ENCODE peak calls at places on chromosomes 6 and 20, in six cellular contexts. G is psoas muscle, K is ovary, C is cardiac muscle cell, B is mucosa of descending colon, A is heart right ventricle. R is an unnamed sample.

GRCh38 chr6:15961630-15962448 is 167.0 kb upstream of the MYLIP start:
- DNase-seq in G (no peak), K (no peak), C (no peak), B (no peak), A (no peak), R (no peak)

GRCh38 chr6:5996701-5997419 is 9.9 kb downstream of the NRN1 start:
- DNase-seq in G (no peak), K (no peak), C (peak; percentile 43), B (no peak), A (peak; percentile 8), R (no peak)

GRCh38 chr6:165849539-165850430 is 186.7 kb upstream of the PDE10A start:
- DNase-seq in G (no peak), K (peak; percentile 54), C (no peak), B (no peak), A (no peak), R (no peak)

GRCh38 chr6:96742702-96743101 is 94.6 kb downstream of the GPR63 start:
- DNase-seq in G (no peak), K (no peak), C (no peak), B (no peak), A (no peak), R (no peak)

GRCh38 chr6:161109366-161109765 is 117.8 kb downstream of the MAP3K4 start:
- DNase-seq in G (no peak), K (no peak), C (no peak), B (no peak), A (no peak), R (no peak)

GRCh38 chr6:91879346-91879995 is 1292.6 kb upstream of the MAP3K7 start:
- DNase-seq in G (no peak), K (no peak), C (no peak), B (no peak), A (no peak), R (no peak)

GRCh38 chr6:77650098-77650663 is 2.7 kb upstream of the MEI4 start:
- DNase-seq in G (peak; percentile 56), K (no peak), C (peak; percentile 73), B (peak; percentile 9), A (peak; percentile 16), R (peak; percentile 66)

GRCh38 chr20:44405246-44405645 is 49.7 kb downstream of the HNF4A start:
- DNase-seq in G (no peak), K (no peak), C (no peak), B (peak; percentile 59), A (no peak), R (no peak)

GRCh38 chr6:123503619-123504018 is 133.1 kb downstream of the TRDN start:
- DNase-seq in G (no peak), K (no peak), C (no peak), B (no peak), A (no peak), R (no peak)

GRCh38 chr6:89928604-89929003 is 34.3 kb downstream of the GJA10 start:
- DNase-seq in G (no peak), K (no peak), C (no peak), B (no peak), A (no peak), R (no peak)

GRCh38 chr6:113829702-113830058 is 27.5 kb upstream of the MARCKS start:
- DNase-seq in G (no peak), K (no peak), C (no peak), B (peak; percentile 65), A (no peak), R (no peak)

GRCh38 chr20:43095034-43095433 is 94.7 kb downstream of the PTPRT start:
- DNase-seq in G (no peak), K (no peak), C (no peak), B (no peak), A (no peak), R (no peak)

GRCh38 chr6:40359808-40360207 is 227.4 kb downstream of the LRFN2 start:
- DNase-seq in G (no peak), K (no peak), C (no peak), B (no peak), A (no peak), R (no peak)

GRCh38 chr20:37979021-37979985 is 54.0 kb downstream of the TTI1 start:
- DNase-seq in G (no peak), K (no peak), C (no peak), B (no peak), A (no peak), R (no peak)

GRCh38 chr6:3133515-3133914 is 15.0 kb downstream of the BPHL start:
- DNase-seq in G (no peak), K (no peak), C (no peak), B (no peak), A (no peak), R (no peak)
- H3K4me1 ChIP-seq in G (peaks cover 4% of the 10 kb centered on the region), K (no peaks in the 10 kb centered on the region), C (no peaks in the 10 kb centered on the region), B (peaks cover 10% of the 10 kb centered on the region), A (peaks cover 2% of the 10 kb centered on the region), R (peaks cover 38% of the 10 kb centered on the region)

DNA sequence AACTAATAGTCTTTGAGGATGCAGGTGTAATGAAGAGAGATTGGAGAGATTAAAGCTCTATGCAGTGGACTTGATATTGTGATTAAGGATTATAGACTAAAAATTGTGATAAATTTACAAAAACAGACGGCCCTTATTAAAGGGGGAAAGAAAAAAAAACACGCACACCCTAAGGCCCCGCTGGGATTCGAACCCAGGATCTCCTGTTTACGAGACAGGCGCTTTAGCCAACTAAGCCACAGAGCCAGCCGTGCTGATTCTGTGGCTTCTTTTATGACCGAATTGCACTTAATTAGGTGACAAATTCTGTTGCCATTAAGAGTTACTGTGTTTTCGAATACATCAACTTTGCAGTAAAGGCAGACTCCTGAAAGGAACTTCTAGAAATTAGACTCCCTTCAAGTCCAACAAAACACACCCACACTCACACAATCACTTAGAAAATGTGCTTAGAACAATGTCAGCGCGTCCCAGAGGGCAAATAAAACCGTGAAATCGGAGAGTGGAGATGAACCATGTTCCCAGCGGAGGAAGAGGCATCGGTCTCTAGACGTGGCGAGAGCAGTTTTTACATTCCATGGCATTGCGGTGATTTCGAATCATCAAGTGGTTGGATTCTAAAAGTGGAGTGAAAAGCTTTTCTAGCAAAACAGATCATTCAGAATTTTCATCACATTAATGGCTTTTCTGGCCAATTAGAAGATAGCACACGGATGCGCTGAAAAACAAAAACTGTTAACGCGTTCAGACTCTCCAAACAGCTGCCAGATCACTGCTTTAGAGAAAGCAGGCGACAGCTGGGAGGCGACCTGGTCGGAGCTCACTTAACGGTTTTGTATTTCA is 122.6 kb downstream of the GPX5 start:
- DNase-seq in G (no peak), K (peak; percentile 38), C (peak; percentile 80), B (peak; percentile 17), A (peak; percentile 20), R (peak; percentile 29)
- H3K4me3 ChIP-seq in G (peak overlapping the region; percentile 58), K (peak overlapping the region; percentile 37), C (peak overlapping the region; percentile 75), B (no peak overlapping the region), A (peak overlapping the region; percentile 53), R (peak overlapping the region; percentile 25)

GRCh38 chr6:14273196-14273595 is 155.6 kb downstream of the CD83 start:
- DNase-seq in G (no peak), K (no peak), C (no peak), B (no peak), A (no peak), R (no peak)
- H3K4me1 ChIP-seq in G (peaks cover 5% of the 10 kb centered on the region), K (peaks cover 16% of the 10 kb centered on the region), C (no peaks in the 10 kb centered on the region), B (peaks cover 4% of the 10 kb centered on the region), A (peaks cover 21% of the 10 kb centered on the region), R (no peaks in the 10 kb centered on the region)

GRCh38 chr6:31945154-31945506 is 765 bp upstream of the CFB start:
- DNase-seq in G (no peak), K (no peak), C (no peak), B (no peak), A (no peak), R (no peak)
- H3K4me3 ChIP-seq in G (no peak overlapping the region), K (peak overlapping the region; percentile 23), C (no peak overlapping the region), B (no peak overlapping the region), A (peak overlapping the region; percentile 32), R (peak overlapping the region; percentile 78)

R was measured in right lobe of liver.